ENCODE peak calls at places on chromosomes 12 and 14, in six cellular contexts. X is left colon; D is neural crest cell; M is HuH-7; K is iris pigment epithelial cell; G is stimulated activated CD4-positive, alpha-beta T cell treated with anti-CD3 and anti-CD28 coated beads, Interleukin-12 subunit alpha, Interleukin-12 subunit beta, amount 100 ng/mL, for 24 hours. C is an unnamed sample.

GRCh38 chr12:113137861-113138783 is 2.6 kb upstream of the RASAL1 start:
- DNase-seq in X (peak), M (no peak), K (no peak), G (no peak), D (no peak), C (no peak)

GRCh38 chr14:24289649-24290283 is 9.8 kb downstream of the DHRS1 start:
- DNase-seq in D (no peak), G (peak), X (no peak), K (no peak), M (no peak), C (no peak)

GRCh38 chr14:36973806-36974442 is 198.5 kb downstream of the SLC25A21 start:
- DNase-seq in G (no peak), K (peak), X (no peak), M (no peak), D (no peak), C (no peak)

GRCh38 chr12:110582286-110583136 is 607 bp downstream of the PPTC7 start:
- DNase-seq in D (peak), M (no peak), X (peak), K (peak), G (peak), C (peak)

GRCh38 chr14:104249092-104249491 is 110.7 kb downstream of the KIF26A start:
- DNase-seq in G (no peak), D (no peak), X (no peak), M (no peak), K (no peak), C (no peak)

GRCh38 chr12:118986043-118986442 is 4.7 kb downstream of the SRRM4 start:
- DNase-seq in G (no peak), M (no peak), X (no peak), K (no peak), D (no peak), C (no peak)

GRCh38 chr12:57148469-57149308 is 1.3 kb upstream of the LRP1-AS start:
- DNase-seq in M (peak), G (no peak), X (peak), D (no peak), K (peak), C (no peak)

GRCh38 chr12:87779858-87780498 is 249.2 kb downstream of the C12orf50 start:
- DNase-seq in G (no peak), X (no peak), M (no peak), K (peak), D (no peak), C (no peak)

GRCh38 chr12:116033765-116034164 is 243.7 kb downstream of the MED13L start:
- DNase-seq in M (no peak), K (no peak), D (no peak), X (no peak), G (no peak), C (no peak)

GRCh38 chr12:81360916-81361315 is 283.0 kb downstream of the ACSS3 start:
- DNase-seq in K (no peak), G (no peak), M (no peak), D (no peak), X (no peak), C (no peak)

GRCh38 chr12:120085920-120086319 is 30.6 kb downstream of the RAB35 start:
- DNase-seq in X (no peak), K (no peak), M (no peak), G (no peak), D (no peak), C (no peak)

GRCh38 chr14:56333361-56334279 is 215.4 kb downstream of the PELI2 start:
- DNase-seq in D (no peak), G (no peak), K (peak), X (no peak), M (no peak), C (no peak)

GRCh38 chr12:103441437-103442186 is 54.2 kb downstream of the C12orf42 start:
- DNase-seq in K (no peak), G (no peak), D (no peak), M (no peak), X (no peak), C (no peak)

GRCh38 chr12:68109001-68109400 is 50.5 kb downstream of the IFNG start:
- DNase-seq in D (no peak), G (no peak), M (no peak), K (no peak), X (no peak), C (no peak)

GRCh38 chr14:102565331-102565887 is 27.0 kb upstream of the RCOR1 start:
- DNase-seq in D (no peak), K (no peak), M (no peak), X (no peak), G (no peak), C (no peak)

GRCh38 chr14:104302794-104303405 is 164.5 kb downstream of the KIF26A start:
- DNase-seq in K (no peak), X (no peak), G (no peak), D (no peak), M (no peak), C (no peak)

GRCh38 chr12:121334513-121335343 is 17.5 kb downstream of the ANAPC5 start:
- DNase-seq in X (no peak), M (peak), G (no peak), K (peak), D (no peak), C (peak)

GRCh38 chr14:76773188-76773885 is 12.1 kb downstream of the VASH1 start:
- DNase-seq in K (peak), X (peak), G (no peak), D (no peak), M (no peak), C (no peak)

GRCh38 chr12:6235499-6235898 is 35.3 kb downstream of the CD9 start:
- DNase-seq in K (no peak), D (no peak), M (peak), G (no peak), X (peak), C (no peak)

GRCh38 chr12:14841761-14842160 is 1.6 kb downstream of the ART4 start:
- DNase-seq in D (no peak), M (peak), K (peak), G (no peak), X (no peak), C (no peak)

GRCh38 chr14:35337074-35337556 is 44.9 kb downstream of the PSMA6 start:
- DNase-seq in M (no peak), G (no peak), D (no peak), X (no peak), K (no peak), C (no peak)

GRCh38 chr14:57390806-57391562 is 598 bp downstream of the NAA30 start:
- DNase-seq in M (peak), D (peak), G (peak), X (peak), K (peak), C (peak)

GRCh38 chr14:74933925-74934435 is 10.9 kb upstream of the RPS6KL1 start:
- DNase-seq in M (no peak), K (no peak), D (no peak), G (no peak), X (no peak), C (no peak)

GRCh38 chr14:23172572-23172971 is 10.9 kb downstream of the SLC7A8 start:
- DNase-seq in G (no peak), D (no peak), K (no peak), M (no peak), X (no peak), C (no peak)

GRCh38 chr14:38329236-38329635 is 73.3 kb upstream of the CLEC14A start:
- DNase-seq in G (no peak), K (no peak), X (no peak), M (no peak), D (no peak), C (no peak)

GRCh38 chr12:38746744-38747143 is 158.6 kb downstream of the CPNE8 start:
- DNase-seq in K (no peak), D (no peak), M (no peak), X (no peak), G (no peak), C (no peak)